ENCODE peak calls at places on chromosomes 12 and 14, in six cellular contexts. F, V, H, P, X and O are unnamed samples.

GRCh38 chr14:38788060-38788459 is 315.0 kb downstream of the SEC23A start:
- DNase-seq in P (no peak), H (no peak), X (no peak), F (no peak), V (no peak), O (no peak)

GRCh38 chr12:100489326-100489725 is 15.7 kb downstream of the NR1H4 start:
- DNase-seq in H (no peak), F (no peak), V (no peak), X (no peak), P (no peak), O (no peak)

GRCh38 chr14:54772451-54772881 is 130.2 kb downstream of the GCH1 start:
- DNase-seq in V (no peak), H (no peak), X (no peak), F (no peak), P (no peak), O (no peak)

GRCh38 chr12:32666018-32666417 is 13.1 kb upstream of the DNM1L start:
- DNase-seq in H (no peak), V (no peak), F (no peak), P (no peak), X (no peak), O (no peak)

GRCh38 chr14:71451501-71451900 is 480.7 kb upstream of the RGS6 start:
- DNase-seq in X (no peak), V (no peak), P (no peak), F (no peak), H (no peak), O (no peak)

GRCh38 chr14:39568809-39569538 is 136.7 kb upstream of the FBXO33 start:
- DNase-seq in V (no peak), F (no peak), X (no peak), H (no peak), P (no peak), O (no peak)

GRCh38 chr12:34033628-34034296 is 11.5 kb downstream of the ALG10 start:
- DNase-seq in F (peak), P (no peak), V (no peak), X (no peak), H (no peak), O (no peak)

GRCh38 chr14:21209185-21209584 is 53.3 kb upstream of the OR5AU1 start:
- DNase-seq in V (no peak), H (no peak), P (no peak), X (no peak), F (no peak), O (no peak)

GRCh38 chr14:24411468-24412454 is 13.0 kb downstream of the NYNRIN start:
- DNase-seq in X (no peak), H (no peak), V (no peak), P (peak), F (peak), O (peak)

GRCh38 chr14:103402700-103403099 is 17.5 kb downstream of the MARK3 start:
- DNase-seq in P (no peak), H (no peak), F (no peak), V (no peak), X (no peak), O (no peak)

GRCh38 chr14:53748691-53749090 is 207.9 kb downstream of the BMP4 start:
- DNase-seq in F (no peak), X (no peak), H (no peak), V (no peak), P (no peak), O (no peak)

GRCh38 chr14:104100171-104101085 is 14.9 kb downstream of the ASPG start:
- DNase-seq in V (no peak), F (no peak), P (no peak), H (no peak), X (no peak), O (no peak)

GRCh38 chr12:69630191-69630590 is 19.5 kb upstream of the LRRC10 start:
- DNase-seq in H (no peak), P (no peak), X (no peak), V (no peak), F (no peak), O (no peak)

GRCh38 chr14:57610631-57611030 is 117.0 kb upstream of the CCDC198 start:
- DNase-seq in H (no peak), V (no peak), P (no peak), F (no peak), X (no peak), O (no peak)

GRCh38 chr12:65505321-65506121 is 227.0 kb downstream of the MSRB3 start:
- DNase-seq in P (no peak), X (no peak), H (no peak), F (no peak), V (no peak), O (no peak)

GRCh38 chr14:58107947-58108552 is 44.0 kb downstream of the ARMH4 start:
- DNase-seq in H (peak), F (peak), X (peak), V (no peak), P (no peak), O (no peak)

GRCh38 chr12:6646276-6647082 is 753 bp downstream of the ACRBP start:
- DNase-seq in H (no peak), P (no peak), X (no peak), F (no peak), V (no peak), O (no peak)

GRCh38 chr14:87148655-87149054 is 844.3 kb downstream of the GALC start:
- DNase-seq in X (no peak), F (no peak), P (no peak), H (no peak), V (no peak), O (no peak)

DNA sequence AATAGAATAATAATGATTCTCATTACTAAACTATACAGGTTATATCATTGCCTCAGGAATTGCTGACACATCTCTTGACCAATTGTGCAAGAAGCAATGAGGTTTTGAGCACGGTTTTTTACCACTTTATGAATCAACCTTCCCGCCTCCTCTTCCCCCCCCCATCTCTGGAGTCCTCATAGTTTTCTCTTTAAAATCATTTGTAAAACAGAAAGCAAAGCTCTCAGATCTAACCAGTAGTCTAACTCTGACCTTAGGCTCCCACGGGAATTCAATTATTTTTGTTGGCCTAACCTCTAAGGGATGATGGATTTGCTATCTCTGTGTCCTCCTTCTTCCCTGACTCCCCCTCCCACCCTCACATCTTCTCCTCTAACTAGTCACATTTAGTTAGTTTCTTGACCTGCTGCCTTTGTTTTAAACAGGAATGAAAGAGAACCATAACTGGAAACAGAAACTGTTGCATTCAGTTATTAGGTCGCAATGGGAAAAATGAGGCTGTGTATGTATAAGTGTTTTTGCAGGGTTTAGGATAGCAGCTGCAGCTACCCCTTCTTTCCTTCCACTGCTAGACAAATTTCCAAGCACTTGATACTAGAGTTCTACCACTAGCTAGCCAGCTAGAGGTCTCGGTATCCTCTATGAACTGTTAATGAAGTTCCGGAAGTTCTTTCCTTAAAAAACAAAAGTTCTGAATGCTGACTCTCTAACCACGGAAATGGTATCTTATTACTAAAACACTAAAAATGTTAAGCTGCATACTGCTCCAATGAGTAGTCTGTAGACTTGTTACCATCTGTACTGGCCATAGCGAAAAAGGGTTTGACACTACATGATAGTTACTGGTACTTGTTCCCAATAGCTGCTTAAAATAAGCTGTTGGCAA is 65.4 kb downstream of the TAOK3 start:
- DNase-seq in P (no peak), X (peak), H (no peak), F (no peak), V (no peak), O (peak)
- TF ChIP-seq POLR2A in P (no peak), X (no peak), H (no peak), F (no peak), V (no peak), O (no peak)

GRCh38 chr14:100586520-100587247 is 533 bp downstream of the BEGAIN start:
- DNase-seq in X (no peak), H (no peak), P (no peak), F (peak), V (no peak), O (peak)
- TF ChIP-seq POLR2A in X (no peak), H (peak), P (no peak), F (peak), V (no peak), O (peak)

DNA sequence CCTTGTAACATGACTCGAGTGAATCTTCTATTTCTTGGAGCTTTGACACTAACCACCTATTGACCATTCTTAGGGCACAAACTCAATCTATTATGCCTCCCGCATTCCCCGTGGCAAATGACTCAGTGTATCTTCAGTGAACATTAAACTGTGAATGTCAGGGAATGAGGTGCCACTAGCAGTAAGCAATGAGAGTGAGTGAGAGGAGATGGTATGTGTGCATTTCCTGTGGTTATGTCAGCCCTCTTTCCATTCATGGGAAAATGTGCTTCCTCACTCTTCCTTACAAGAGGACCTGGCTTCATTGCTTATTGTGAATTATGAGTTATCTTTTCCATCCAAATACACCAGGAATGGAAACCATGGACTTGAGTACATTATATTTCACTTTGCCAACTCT is 229.2 kb downstream of the EMP1 start:
- DNase-seq in P (no peak), X (no peak), F (no peak), V (no peak), H (no peak), O (peak)
- TF ChIP-seq POLR2A in P (no peak), X (no peak), F (no peak), V (no peak), H (no peak), O (no peak)

GRCh38 chr14:50113381-50113811 is 3.0 kb downstream of the VCPKMT start:
- DNase-seq in P (no peak), V (no peak), F (no peak), H (no peak), X (no peak), O (no peak)

GRCh38 chr14:50107850-50108249 is 8.5 kb downstream of the VCPKMT start:
- DNase-seq in V (no peak), F (no peak), H (no peak), X (no peak), P (no peak), O (no peak)

GRCh38 chr14:50106178-50106577 is 10.2 kb downstream of the VCPKMT start:
- DNase-seq in V (no peak), H (no peak), F (no peak), P (no peak), X (no peak), O (no peak)

GRCh38 chr14:50110323-50111037 is 5.9 kb downstream of the VCPKMT start:
- DNase-seq in F (no peak), V (no peak), P (no peak), X (no peak), H (no peak), O (no peak)

DNA sequence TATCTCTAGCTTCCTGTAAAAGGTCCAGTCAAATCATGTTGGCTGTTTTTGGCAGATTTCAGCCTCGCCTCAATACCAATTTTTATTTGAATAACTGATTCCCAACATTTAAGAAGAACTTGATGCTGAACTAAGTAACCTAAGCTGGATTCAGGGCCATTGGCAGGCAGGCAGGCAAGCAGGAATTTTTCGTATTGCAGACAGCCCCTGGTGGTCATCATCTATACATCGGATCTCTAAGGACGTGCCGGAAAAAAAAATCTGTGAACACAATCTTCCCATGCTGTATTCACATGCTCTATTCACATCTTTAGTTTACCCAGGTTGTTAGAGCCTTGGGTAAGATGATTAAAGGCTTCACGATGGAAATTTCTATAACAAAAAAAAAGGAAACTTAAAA is 7.0 kb downstream of the VCPKMT start:
- DNase-seq in V (no peak), F (peak), P (no peak), H (no peak), X (no peak), O (no peak)
- TF ChIP-seq POLR2A in V (no peak), F (no peak), P (no peak), H (no peak), X (no peak), O (no peak)

GRCh38 chr12:117526756-117527479 is 165.5 kb upstream of the NOS1 start:
- DNase-seq in V (no peak), P (no peak), H (no peak), X (no peak), F (no peak), O (no peak)
- TF ChIP-seq POLR2A in V (no peak), P (no peak), H (no peak), X (no peak), F (no peak), O (no peak)

DNA sequence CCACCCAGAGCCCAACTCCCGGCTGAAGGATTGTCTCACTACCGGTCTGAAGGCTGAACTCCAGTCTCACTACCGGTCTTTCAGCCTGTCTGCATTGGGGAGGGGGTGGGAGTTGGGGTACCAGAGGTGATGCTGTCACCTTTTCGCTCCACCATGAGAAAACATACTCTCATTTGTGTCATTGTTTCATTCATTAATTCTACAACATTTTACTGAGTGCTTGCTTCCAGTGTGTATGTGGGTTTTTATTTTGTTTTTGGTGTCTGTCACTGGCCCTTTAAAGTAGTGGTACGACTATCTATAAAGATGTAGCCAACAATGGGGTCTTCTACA is 524 bp upstream of the CDK4 start:
- DNase-seq in F (no peak), P (no peak), X (no peak), H (no peak), V (no peak), O (no peak)
- TF ChIP-seq POLR2A in F (no peak), P (no peak), X (no peak), H (no peak), V (no peak), O (no peak)

GRCh38 chr14:55832122-55832911 is 252.3 kb downstream of the KTN1 start:
- DNase-seq in F (no peak), P (peak), V (no peak), H (no peak), X (no peak), O (no peak)
- TF ChIP-seq POLR2A in F (no peak), P (no peak), V (no peak), H (no peak), X (no peak), O (no peak)

DNA sequence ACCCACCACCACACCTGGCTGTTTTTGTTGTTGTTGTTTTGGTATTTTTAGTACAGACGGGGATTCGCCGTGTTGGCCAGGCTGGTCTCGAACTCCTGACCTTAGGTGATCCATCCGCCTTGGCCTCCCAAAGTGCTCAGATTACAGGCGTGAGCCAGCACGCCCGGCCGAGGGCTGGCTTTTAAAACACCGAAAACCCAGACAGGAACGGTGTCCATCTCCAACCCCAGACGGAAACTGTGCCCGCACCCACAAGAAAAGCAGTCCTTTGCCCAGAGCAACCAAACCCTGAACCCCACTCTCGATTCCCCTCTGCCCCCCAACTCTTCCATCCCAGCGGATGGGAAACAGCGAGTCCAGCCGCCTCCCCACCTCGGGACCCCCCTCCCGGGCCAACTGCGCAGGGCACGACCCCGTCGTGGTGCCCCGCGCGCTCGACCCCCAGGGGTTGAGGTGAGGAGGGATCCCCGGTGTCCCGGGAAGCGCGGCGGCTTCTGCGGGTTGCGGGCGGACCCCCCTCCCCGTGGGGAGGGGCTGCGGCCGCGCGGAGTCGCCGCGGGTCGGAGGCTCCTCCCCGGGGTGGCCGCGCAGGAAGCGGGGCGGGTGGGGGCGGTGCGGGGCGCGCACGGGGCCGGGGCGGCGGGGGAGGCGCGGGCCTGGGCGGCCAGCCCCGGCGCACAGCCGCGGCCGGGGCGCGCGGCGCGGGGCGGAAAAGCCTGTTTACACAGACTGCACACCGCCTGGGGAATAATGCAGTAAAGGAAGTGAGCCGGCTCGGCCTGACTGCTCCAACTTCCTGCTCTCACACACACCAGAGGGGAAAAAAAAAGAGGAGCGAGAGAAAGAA is at the start of gene ELK3:
- DNase-seq in V (peak), P (peak), H (peak), X (peak), F (no peak), O (peak)
- TF ChIP-seq POLR2A in V (no peak), P (no peak), H (peak), X (peak), F (no peak), O (peak)

DNA sequence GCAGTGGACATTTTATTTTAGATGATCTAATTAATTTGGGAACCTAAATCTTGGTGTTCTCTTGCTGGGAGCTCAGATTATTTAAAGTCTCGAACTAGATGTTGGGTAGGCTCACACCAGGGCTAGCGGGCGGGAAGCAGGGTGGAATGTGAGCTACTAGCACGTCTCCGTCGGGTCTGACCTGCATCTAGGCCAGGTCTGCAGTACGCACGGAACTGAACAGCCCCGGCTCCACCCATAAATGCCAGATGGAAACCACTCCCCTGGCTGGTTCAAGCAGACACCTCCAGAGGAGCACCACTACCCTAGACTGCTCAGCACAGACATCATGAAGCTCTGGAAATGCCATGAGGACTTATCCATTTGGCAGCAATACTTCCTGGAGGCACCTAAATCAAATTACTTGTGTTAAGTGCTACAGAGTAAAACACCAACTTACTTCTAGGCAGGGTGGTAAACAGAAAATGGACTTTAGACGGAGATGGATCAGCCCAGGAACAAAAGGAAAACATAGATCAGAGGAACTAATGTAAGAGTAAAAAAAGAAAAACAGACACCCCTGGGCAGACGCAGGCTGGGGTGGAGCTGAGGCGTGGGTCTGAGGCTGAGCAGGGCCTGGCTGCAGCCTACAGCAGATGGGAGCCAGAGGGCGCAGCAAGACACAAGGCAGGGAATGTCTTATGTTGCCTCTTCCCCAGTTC is 10.2 kb downstream of the ZNF605 start:
- DNase-seq in X (no peak), H (no peak), P (no peak), F (no peak), V (no peak), O (no peak)
- TF ChIP-seq POLR2A in X (no peak), H (no peak), P (no peak), F (no peak), V (no peak), O (no peak)